ENCODE peak calls at places on chromosomes 11 and 22, in five cellular contexts. F is right lobe of liver, G is right atrium auricular region, U is brain microvascular endothelial cell, B is neural progenitor cell. D is an unnamed sample.

GRCh38 chr11:71078482-71078881 is 173.9 kb downstream of the SHANK2 start:
- DNase-seq in B (no peak), G (no peak), F (no peak), U (no peak), D (peak)

GRCh38 chr11:44789466-44789865 is 62.7 kb downstream of the TSPAN18 start:
- DNase-seq in F (no peak), B (no peak), U (no peak), G (no peak), D (no peak)

GRCh38 chr11:67503119-67504022 is 1.8 kb downstream of the PITPNM1 start:
- DNase-seq in U (no peak), B (peak), F (peak), G (no peak), D (no peak)

GRCh38 chr11:9535189-9535781 is 38.2 kb upstream of the WEE1 start:
- DNase-seq in U (peak), F (peak), G (peak), B (peak), D (peak)

GRCh38 chr11:70064011-70064725 is 13.9 kb upstream of the ANO1 start:
- DNase-seq in B (no peak), F (no peak), G (peak), U (no peak), D (no peak)

GRCh38 chr11:93512073-93512475 is 31.1 kb downstream of the SMCO4 start:
- DNase-seq in U (no peak), G (no peak), F (no peak), B (no peak), D (no peak)

GRCh38 chr11:68541983-68542382 is 81.4 kb downstream of the PPP6R3 start:
- DNase-seq in F (no peak), G (no peak), B (no peak), U (no peak), D (no peak)

GRCh38 chr11:23455291-23455864 is 595.1 kb upstream of the CCDC179 start:
- DNase-seq in U (no peak), G (no peak), B (peak), F (no peak), D (no peak)

GRCh38 chr22:19466126-19466716 is 12.8 kb downstream of the UFD1 start:
- DNase-seq in G (no peak), U (no peak), F (no peak), B (no peak), D (no peak)

GRCh38 chr11:115085461-115086220 is 407.3 kb downstream of the NXPE2 start:
- DNase-seq in F (no peak), G (no peak), B (no peak), U (no peak), D (no peak)

DNA sequence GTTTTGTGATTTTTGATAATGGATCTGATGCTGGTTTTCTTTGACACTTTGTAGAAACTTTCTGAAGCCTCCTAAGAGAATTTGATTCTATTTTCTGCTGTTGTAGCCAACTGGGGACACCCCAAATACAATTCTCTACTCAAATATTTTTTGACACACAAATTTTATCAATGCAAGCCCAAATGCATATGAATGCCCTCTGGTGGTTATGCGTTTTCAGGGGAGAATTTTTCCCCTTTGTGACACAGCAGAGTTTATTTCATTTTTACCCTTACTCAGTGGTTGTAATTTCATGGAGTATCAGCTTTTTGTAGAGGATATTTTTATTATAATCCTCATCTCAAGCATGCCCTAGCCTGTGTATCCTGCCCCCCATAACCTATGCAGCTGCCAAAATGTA is 44.7 kb upstream of the MTMR2 start:
- DNase-seq in U (no peak), B (no peak), F (no peak), G (no peak), D (peak)
- TF ChIP-seq CTCF in U (peak), B (no peak), F (peak), G (peak), D (peak)

DNA sequence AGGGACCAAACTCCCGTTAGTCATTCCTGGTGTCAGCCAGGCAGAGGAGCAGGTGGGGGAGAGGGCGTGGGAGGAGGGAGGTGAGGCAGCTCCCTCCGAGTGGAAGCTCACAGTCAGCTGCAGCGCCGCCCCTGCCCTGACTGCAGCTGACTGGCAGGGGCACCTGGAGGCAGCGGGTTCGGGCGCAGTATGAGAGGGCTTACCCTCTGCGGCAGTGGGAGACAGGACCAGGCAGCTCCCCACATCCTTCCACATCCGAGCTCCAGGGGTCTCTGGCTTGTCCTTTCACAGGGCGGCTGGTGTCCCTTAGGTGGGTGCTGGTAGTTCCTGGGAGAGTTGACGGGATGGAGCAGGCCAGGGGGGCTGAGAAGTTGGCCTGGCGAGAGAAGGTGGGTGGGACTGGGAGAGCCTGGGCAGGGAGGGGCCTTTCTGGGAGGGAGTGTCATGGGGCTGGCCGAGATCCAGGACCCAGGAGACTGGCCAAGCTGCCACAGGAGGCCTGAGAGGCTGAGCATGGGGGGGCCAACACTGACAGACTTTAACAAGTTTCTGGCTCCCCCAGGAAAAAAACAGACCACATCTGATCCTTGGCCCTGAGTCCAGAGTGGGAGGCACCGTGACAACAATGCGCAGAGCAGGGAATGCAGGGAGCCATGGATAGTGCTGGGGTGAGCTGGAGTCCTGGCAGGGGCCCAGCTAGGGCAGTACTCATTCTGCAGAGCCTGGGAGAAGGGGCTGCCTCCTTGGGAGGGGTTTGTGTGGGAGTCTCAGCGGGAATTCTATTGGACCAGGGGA is 4.9 kb downstream of the ADORA2A start:
- DNase-seq in F (no peak), G (peak), U (peak), B (no peak), D (peak)
- H3K4me3 ChIP-seq in F (no peak), G (no peak), U (no peak), B (no peak), D (no peak)

GRCh38 chr11:1455032-1455762 is 31.4 kb downstream of the MOB2 start:
- DNase-seq in U (no peak), F (no peak), G (no peak), B (no peak), D (no peak)

GRCh38 chr11:1452744-1453143 is 33.8 kb downstream of the MOB2 start:
- DNase-seq in B (no peak), G (no peak), F (no peak), U (no peak), D (no peak)

GRCh38 chr11:1451781-1452470 is 34.7 kb downstream of the MOB2 start:
- DNase-seq in G (no peak), F (no peak), U (no peak), B (no peak), D (no peak)

GRCh38 chr11:1454576-1454975 is 32.0 kb downstream of the MOB2 start:
- DNase-seq in U (no peak), G (no peak), B (no peak), F (no peak), D (no peak)

DNA sequence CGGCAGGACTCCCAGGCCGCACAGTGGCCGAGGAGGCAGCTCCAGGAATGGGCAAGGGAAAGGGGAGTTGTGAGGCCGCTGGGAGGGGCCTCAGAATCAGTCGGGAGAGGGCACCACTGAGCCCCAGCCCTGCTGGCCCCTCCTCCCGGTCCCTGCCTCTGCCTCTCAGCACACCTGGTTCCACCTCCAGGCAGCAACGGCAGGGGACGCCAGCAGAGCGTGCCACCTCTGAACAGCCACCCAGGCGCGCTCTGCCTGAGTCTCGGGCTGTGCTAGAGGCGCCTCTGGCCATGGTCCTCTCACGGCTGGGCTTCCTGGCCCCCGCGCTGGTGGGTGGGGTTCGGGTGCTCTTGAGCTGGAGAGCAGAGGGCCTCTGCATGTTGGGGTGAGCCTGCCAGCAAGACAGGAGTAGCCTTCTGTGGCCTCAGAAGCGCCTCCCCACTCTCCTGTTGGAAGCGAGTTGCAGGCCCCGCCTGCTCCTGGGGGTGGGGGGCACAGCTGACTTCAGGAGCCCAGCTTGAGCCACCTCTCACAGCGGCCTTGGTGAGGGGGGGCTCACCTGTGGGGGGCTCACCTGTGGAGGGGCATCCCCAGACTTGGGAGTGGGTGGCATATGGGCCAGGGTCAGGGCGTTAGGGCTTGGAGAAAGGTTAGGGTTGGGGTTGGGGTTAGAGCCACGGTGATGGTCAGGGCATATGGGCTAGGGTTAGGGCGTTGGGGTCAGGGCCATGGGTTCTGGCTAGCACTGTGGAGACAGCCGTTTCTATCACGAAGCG is 32.8 kb downstream of the MOB2 start:
- DNase-seq in U (no peak), G (no peak), F (no peak), B (peak), D (no peak)
- TF ChIP-seq CTCF in U (peak), G (peak), F (peak), B (peak), D (no peak)

GRCh38 chr22:35258144-35258988 is 1.1 kb downstream of the HMGXB4 start:
- DNase-seq in F (no peak), G (no peak), U (no peak), B (peak), D (peak)

GRCh38 chr22:35257321-35258143 is at the start of gene HMGXB4:
- DNase-seq in U (peak), G (peak), F (peak), B (peak), D (peak)

GRCh38 chr22:35253946-35254345 is 3.3 kb upstream of the HMGXB4 start:
- DNase-seq in G (no peak), B (no peak), F (no peak), U (no peak), D (no peak)

GRCh38 chr22:35257002-35257320 is 332 bp upstream of the HMGXB4 start:
- DNase-seq in B (no peak), U (no peak), G (no peak), F (no peak), D (no peak)
- H3K4me3 ChIP-seq in B (peak), U (peak), G (peak), F (peak), D (peak)

GRCh38 chr11:46745328-46745727 is 26.3 kb downstream of the F2 start:
- DNase-seq in B (no peak), F (no peak), U (no peak), G (no peak), D (no peak)
- TF ChIP-seq CTCF in B (no peak), F (no peak), U (no peak), G (no peak), D (no peak)

DNA sequence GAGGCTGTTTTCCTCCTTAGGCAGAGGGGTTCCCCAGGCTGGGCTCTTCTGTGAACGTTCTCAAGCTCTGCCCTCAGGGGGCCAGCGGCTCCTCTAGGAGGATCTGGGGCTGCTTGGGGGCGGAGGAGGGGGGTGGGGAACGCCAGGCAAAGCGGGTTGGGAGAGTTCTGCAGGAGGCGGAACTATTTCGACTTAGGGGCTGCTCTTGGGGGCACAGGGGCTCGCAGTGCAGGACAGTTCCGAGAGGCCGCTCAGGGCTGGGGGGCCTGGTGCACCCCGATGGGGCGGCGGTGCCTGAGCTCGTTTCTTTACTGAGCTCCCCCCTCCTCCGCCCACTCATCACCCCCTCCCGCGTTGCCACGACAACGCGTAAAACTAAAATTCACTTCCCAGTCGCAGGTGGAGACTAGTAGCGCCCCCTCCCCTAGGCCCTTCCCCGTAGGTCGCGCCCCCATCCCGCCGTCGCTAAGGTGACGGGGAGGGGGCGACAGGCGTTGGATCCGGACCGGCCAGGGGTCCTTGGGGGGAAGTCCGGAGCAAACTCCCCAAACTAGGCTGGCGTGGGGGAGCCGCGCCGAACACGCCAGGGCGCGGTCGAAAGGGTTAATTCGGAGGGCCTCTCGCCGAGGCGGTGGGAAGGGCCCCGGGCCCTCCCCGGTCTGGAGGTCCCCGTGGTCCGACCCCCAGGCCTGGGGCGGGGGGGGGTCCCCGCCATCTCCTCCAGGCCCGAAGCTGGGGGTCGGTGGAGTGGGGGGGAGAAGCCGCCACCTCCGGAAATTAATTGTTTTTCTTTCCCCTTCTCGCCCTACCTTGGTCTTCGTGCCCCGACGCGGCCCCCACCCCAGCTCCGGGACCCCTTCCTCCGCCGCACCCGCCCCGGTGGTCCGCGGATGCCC is 856 bp downstream of the SHANK3 start:
- DNase-seq in U (no peak), F (no peak), B (peak), G (peak), D (no peak)
- H3K4me3 ChIP-seq in U (no peak), F (peak), B (peak), G (peak), D (peak)